ENCODE peak calls at places on chromosomes 6 and 20, in ten cellular contexts. One of them, this sample, is unnamed.
A peak's percentile ranks its signal among the peaks of the same experiment; 100 is the strongest.

GRCh38 chr20:48794360-48794759 is 33.4 kb downstream of the PREX1 start:
- DNase-seq in IMR-90: no peak
- DNase-seq in body of pancreas: no peak
- DNase-seq in tibial artery: no peak
- DNase-seq in CD8-positive, alpha-beta T cell: no peak
- DNase-seq in neural progenitor cell: peak; percentile 85
- DNase-seq in aorta: peak; percentile 70
- DNase-seq in hepatocyte: no peak
- DNase-seq in thoracic aorta: no peak
- DNase-seq in GM23338: peak; percentile 72
- DNase-seq in this sample: peak; percentile 71

GRCh38 chr20:33999025-33999629 is 5.4 kb downstream of the RALY start:
- DNase-seq in IMR-90: peak; percentile 73
- DNase-seq in body of pancreas: no peak
- DNase-seq in tibial artery: no peak
- DNase-seq in CD8-positive, alpha-beta T cell: no peak
- DNase-seq in neural progenitor cell: no peak
- DNase-seq in aorta: no peak
- DNase-seq in hepatocyte: no peak
- DNase-seq in thoracic aorta: no peak
- DNase-seq in GM23338: no peak
- DNase-seq in this sample: no peak

GRCh38 chr6:132513821-132514545 is 1.1 kb upstream of the STX7 start:
- DNase-seq in IMR-90: no peak
- DNase-seq in body of pancreas: no peak
- DNase-seq in tibial artery: no peak
- DNase-seq in CD8-positive, alpha-beta T cell: no peak
- DNase-seq in neural progenitor cell: no peak
- DNase-seq in aorta: no peak
- DNase-seq in hepatocyte: no peak
- DNase-seq in thoracic aorta: no peak
- DNase-seq in GM23338: no peak
- DNase-seq in this sample: no peak

GRCh38 chr6:31272856-31273626 is 1.1 kb upstream of the HLA-C start:
- DNase-seq in IMR-90: no peak
- DNase-seq in body of pancreas: no peak
- DNase-seq in tibial artery: no peak
- DNase-seq in CD8-positive, alpha-beta T cell: no peak
- DNase-seq in neural progenitor cell: peak; percentile 22
- DNase-seq in aorta: no peak
- DNase-seq in hepatocyte: no peak
- DNase-seq in thoracic aorta: no peak
- DNase-seq in GM23338: peak; percentile 8
- DNase-seq in this sample: no peak

GRCh38 chr6:134675110-134676038 is 274.5 kb downstream of the ALDH8A1 start:
- DNase-seq in IMR-90: no peak
- DNase-seq in body of pancreas: no peak
- DNase-seq in tibial artery: no peak
- DNase-seq in CD8-positive, alpha-beta T cell: no peak
- DNase-seq in neural progenitor cell: no peak
- DNase-seq in aorta: no peak
- DNase-seq in hepatocyte: no peak
- DNase-seq in thoracic aorta: no peak
- DNase-seq in GM23338: peak; percentile 26
- DNase-seq in this sample: no peak

GRCh38 chr20:41137412-41138216 is at the start of gene PLCG1:
- DNase-seq in IMR-90: peak; percentile 63
- DNase-seq in body of pancreas: peak; percentile 78
- DNase-seq in tibial artery: peak; percentile 81
- DNase-seq in CD8-positive, alpha-beta T cell: peak; percentile 54
- DNase-seq in neural progenitor cell: peak; percentile 93
- DNase-seq in aorta: peak; percentile 93
- DNase-seq in hepatocyte: peak; percentile 93
- DNase-seq in thoracic aorta: peak; percentile 38
- DNase-seq in GM23338: peak; percentile 91
- DNase-seq in this sample: peak; percentile 94

GRCh38 chr6:159693894-159694545 is 979 bp upstream of the SOD2 start:
- DNase-seq in IMR-90: peak; percentile 36
- DNase-seq in body of pancreas: peak; percentile 54
- DNase-seq in tibial artery: peak; percentile 50
- DNase-seq in CD8-positive, alpha-beta T cell: peak; percentile 15
- DNase-seq in neural progenitor cell: no peak
- DNase-seq in aorta: no peak
- DNase-seq in hepatocyte: peak; percentile 58
- DNase-seq in thoracic aorta: no peak
- DNase-seq in GM23338: peak; percentile 42
- DNase-seq in this sample: no peak

GRCh38 chr6:22848121-22848520 is 278.8 kb downstream of the HDGFL1 start:
- DNase-seq in IMR-90: no peak
- DNase-seq in body of pancreas: no peak
- DNase-seq in tibial artery: no peak
- DNase-seq in CD8-positive, alpha-beta T cell: no peak
- DNase-seq in neural progenitor cell: no peak
- DNase-seq in aorta: no peak
- DNase-seq in hepatocyte: no peak
- DNase-seq in thoracic aorta: no peak
- DNase-seq in GM23338: no peak
- DNase-seq in this sample: no peak

GRCh38 chr6:26271640-26272090 is 93.3 kb upstream of the BTN3A2 start:
- DNase-seq in IMR-90: no peak
- DNase-seq in body of pancreas: no peak
- DNase-seq in tibial artery: no peak
- DNase-seq in CD8-positive, alpha-beta T cell: no peak
- DNase-seq in neural progenitor cell: no peak
- DNase-seq in aorta: no peak
- DNase-seq in hepatocyte: no peak
- DNase-seq in thoracic aorta: no peak
- DNase-seq in GM23338: no peak
- DNase-seq in this sample: no peak

GRCh38 chr6:26275663-26276062 is 89.3 kb upstream of the BTN3A2 start:
- DNase-seq in IMR-90: no peak
- DNase-seq in body of pancreas: no peak
- DNase-seq in tibial artery: no peak
- DNase-seq in CD8-positive, alpha-beta T cell: no peak
- DNase-seq in neural progenitor cell: no peak
- DNase-seq in aorta: no peak
- DNase-seq in hepatocyte: no peak
- DNase-seq in thoracic aorta: no peak
- DNase-seq in GM23338: no peak
- DNase-seq in this sample: no peak

GRCh38 chr6:26272171-26272631 is 92.8 kb upstream of the BTN3A2 start:
- DNase-seq in IMR-90: no peak
- DNase-seq in body of pancreas: no peak
- DNase-seq in tibial artery: no peak
- DNase-seq in CD8-positive, alpha-beta T cell: peak; percentile 22
- DNase-seq in neural progenitor cell: peak; percentile 74
- DNase-seq in aorta: peak; percentile 85
- DNase-seq in hepatocyte: peak; percentile 73
- DNase-seq in thoracic aorta: no peak
- DNase-seq in GM23338: peak; percentile 77
- DNase-seq in this sample: peak; percentile 94

GRCh38 chr6:26270903-26271639 is 93.9 kb upstream of the BTN3A2 start:
- DNase-seq in IMR-90: peak; percentile 90
- DNase-seq in body of pancreas: no peak
- DNase-seq in tibial artery: peak; percentile 77
- DNase-seq in CD8-positive, alpha-beta T cell: peak; percentile 68
- DNase-seq in neural progenitor cell: peak; percentile 93
- DNase-seq in aorta: peak; percentile 79
- DNase-seq in hepatocyte: peak; percentile 89
- DNase-seq in thoracic aorta: no peak
- DNase-seq in GM23338: peak; percentile 97
- DNase-seq in this sample: peak; percentile 87

DNA sequence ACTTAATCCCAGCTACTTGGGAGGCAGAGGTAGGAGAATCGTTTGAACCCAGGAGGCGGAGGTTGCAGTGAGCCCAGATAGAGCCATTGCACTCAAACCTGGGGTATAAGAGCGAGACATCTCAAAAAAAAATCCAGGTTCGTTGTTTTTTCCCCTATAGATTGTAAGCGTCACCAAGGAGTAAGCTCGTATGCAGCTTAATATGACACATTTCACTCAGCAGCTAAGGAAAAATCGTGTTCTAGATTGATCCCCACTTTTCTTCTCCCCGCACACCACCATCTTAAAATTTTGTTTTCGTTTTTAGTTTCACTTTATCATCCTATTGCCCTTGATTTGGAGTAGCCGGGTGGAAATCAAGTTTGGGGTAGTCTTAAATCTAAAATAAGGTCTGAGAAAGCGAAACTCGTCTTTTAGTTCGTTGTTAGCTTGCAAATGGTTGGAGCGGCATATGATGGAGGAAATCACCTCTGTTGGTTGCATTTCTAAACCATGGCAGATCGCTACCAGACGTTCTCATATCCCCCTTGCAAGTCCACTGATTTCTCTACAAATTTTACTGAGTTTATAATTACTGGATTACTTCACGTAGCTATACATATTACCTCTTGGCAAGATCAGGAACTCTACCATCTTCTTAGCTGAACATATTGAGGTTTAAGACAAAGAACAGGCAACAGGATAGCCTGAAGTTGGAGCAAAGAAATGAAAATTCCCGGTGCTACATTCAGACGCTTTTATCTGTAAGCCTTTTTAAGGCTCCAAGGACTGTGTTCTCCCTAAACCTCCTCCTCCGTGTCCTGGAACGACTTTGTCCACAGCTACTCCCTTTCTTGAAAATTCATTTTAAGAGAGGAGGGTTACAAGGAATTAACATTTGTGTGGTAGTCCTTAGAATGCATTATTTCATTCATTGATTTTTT is 91.1 kb upstream of the BTN3A2 start:
- DNase-seq in IMR-90: peak; percentile 42
- DNase-seq in body of pancreas: no peak
- DNase-seq in tibial artery: no peak
- DNase-seq in CD8-positive, alpha-beta T cell: no peak
- DNase-seq in neural progenitor cell: no peak
- DNase-seq in aorta: no peak
- DNase-seq in hepatocyte: no peak
- DNase-seq in thoracic aorta: no peak
- DNase-seq in GM23338: no peak
- DNase-seq in this sample: no peak
- H3K27ac ChIP-seq in IMR-90: peak overlapping the region; percentile 75
- H3K27ac ChIP-seq in body of pancreas: peak overlapping the region; percentile 72
- H3K27ac ChIP-seq in tibial artery: peak overlapping the region; percentile 86
- H3K27ac ChIP-seq in CD8-positive, alpha-beta T cell: peak overlapping the region; percentile 80
- H3K27ac ChIP-seq in neural progenitor cell: peak overlapping the region; percentile 55
- H3K27ac ChIP-seq in aorta: peak overlapping the region; percentile 93
- H3K27ac ChIP-seq in hepatocyte: peak overlapping the region; percentile 95
- H3K27ac ChIP-seq in thoracic aorta: peak overlapping the region; percentile 95
- H3K27ac ChIP-seq in GM23338: peak overlapping the region; percentile 86
- H3K27ac ChIP-seq in this sample: peak overlapping the region; percentile 99

GRCh38 chr6:116399287-116399686 is 28.5 kb downstream of the DSE start:
- DNase-seq in IMR-90: no peak
- DNase-seq in body of pancreas: no peak
- DNase-seq in tibial artery: peak; percentile 45
- DNase-seq in CD8-positive, alpha-beta T cell: no peak
- DNase-seq in neural progenitor cell: no peak
- DNase-seq in aorta: no peak
- DNase-seq in hepatocyte: no peak
- DNase-seq in thoracic aorta: no peak
- DNase-seq in GM23338: no peak
- DNase-seq in this sample: no peak

GRCh38 chr6:116397960-116398359 is 27.2 kb downstream of the DSE start:
- DNase-seq in IMR-90: peak; percentile 67
- DNase-seq in body of pancreas: no peak
- DNase-seq in tibial artery: no peak
- DNase-seq in CD8-positive, alpha-beta T cell: no peak
- DNase-seq in neural progenitor cell: no peak
- DNase-seq in aorta: no peak
- DNase-seq in hepatocyte: no peak
- DNase-seq in thoracic aorta: no peak
- DNase-seq in GM23338: no peak
- DNase-seq in this sample: no peak

GRCh38 chr6:116400376-116400775 is 29.6 kb downstream of the DSE start:
- DNase-seq in IMR-90: no peak
- DNase-seq in body of pancreas: no peak
- DNase-seq in tibial artery: no peak
- DNase-seq in CD8-positive, alpha-beta T cell: no peak
- DNase-seq in neural progenitor cell: no peak
- DNase-seq in aorta: no peak
- DNase-seq in hepatocyte: no peak
- DNase-seq in thoracic aorta: no peak
- DNase-seq in GM23338: no peak
- DNase-seq in this sample: no peak

GRCh38 chr6:116396451-116396850 is 25.7 kb downstream of the DSE start:
- DNase-seq in IMR-90: no peak
- DNase-seq in body of pancreas: no peak
- DNase-seq in tibial artery: no peak
- DNase-seq in CD8-positive, alpha-beta T cell: no peak
- DNase-seq in neural progenitor cell: no peak
- DNase-seq in aorta: no peak
- DNase-seq in hepatocyte: no peak
- DNase-seq in thoracic aorta: no peak
- DNase-seq in GM23338: no peak
- DNase-seq in this sample: no peak

GRCh38 chr6:116398366-116399005 is 27.7 kb downstream of the DSE start:
- DNase-seq in IMR-90: peak; percentile 72
- DNase-seq in body of pancreas: no peak
- DNase-seq in tibial artery: no peak
- DNase-seq in CD8-positive, alpha-beta T cell: no peak
- DNase-seq in neural progenitor cell: no peak
- DNase-seq in aorta: no peak
- DNase-seq in hepatocyte: no peak
- DNase-seq in thoracic aorta: no peak
- DNase-seq in GM23338: no peak
- DNase-seq in this sample: no peak
- H3K27ac ChIP-seq in IMR-90: peak overlapping the region; percentile 75
- H3K27ac ChIP-seq in body of pancreas: no peak overlapping the region
- H3K27ac ChIP-seq in tibial artery: peak overlapping the region; percentile 60
- H3K27ac ChIP-seq in CD8-positive, alpha-beta T cell: no peak overlapping the region
- H3K27ac ChIP-seq in neural progenitor cell: no peak overlapping the region
- H3K27ac ChIP-seq in aorta: no peak overlapping the region
- H3K27ac ChIP-seq in hepatocyte: peak overlapping the region; percentile 47
- H3K27ac ChIP-seq in thoracic aorta: peak overlapping the region; percentile 42
- H3K27ac ChIP-seq in GM23338: no peak overlapping the region
- H3K27ac ChIP-seq in this sample: peak overlapping the region; percentile 29

DNA sequence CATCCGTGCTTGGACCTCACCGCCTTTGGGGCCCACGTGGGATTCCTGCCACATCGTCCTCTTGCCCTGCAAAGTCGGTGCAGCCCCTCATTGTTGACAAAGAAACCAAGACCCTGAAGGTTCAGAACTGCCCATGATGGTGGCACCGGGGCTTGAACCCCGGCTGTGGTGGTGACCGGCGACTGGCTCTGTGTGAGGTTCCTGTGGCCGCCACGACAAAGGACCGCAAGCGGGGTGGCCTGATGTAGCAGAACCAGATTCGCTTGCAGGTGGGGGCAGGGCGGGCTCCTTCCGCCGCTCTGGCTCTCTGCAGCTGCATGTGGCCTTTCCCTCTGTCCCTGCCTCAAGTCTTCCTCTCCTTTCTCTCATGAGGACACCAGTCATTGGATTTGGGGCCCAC is 28.7 kb downstream of the SLCO4A1 start:
- DNase-seq in IMR-90: no peak
- DNase-seq in body of pancreas: no peak
- DNase-seq in tibial artery: no peak
- DNase-seq in CD8-positive, alpha-beta T cell: no peak
- DNase-seq in neural progenitor cell: no peak
- DNase-seq in aorta: no peak
- DNase-seq in hepatocyte: no peak
- DNase-seq in thoracic aorta: no peak
- DNase-seq in GM23338: no peak
- DNase-seq in this sample: no peak
- H3K27ac ChIP-seq in IMR-90: no peak overlapping the region
- H3K27ac ChIP-seq in body of pancreas: no peak overlapping the region
- H3K27ac ChIP-seq in tibial artery: no peak overlapping the region
- H3K27ac ChIP-seq in CD8-positive, alpha-beta T cell: no peak overlapping the region
- H3K27ac ChIP-seq in neural progenitor cell: no peak overlapping the region
- H3K27ac ChIP-seq in aorta: no peak overlapping the region
- H3K27ac ChIP-seq in hepatocyte: no peak overlapping the region
- H3K27ac ChIP-seq in thoracic aorta: no peak overlapping the region
- H3K27ac ChIP-seq in GM23338: no peak overlapping the region
- H3K27ac ChIP-seq in this sample: no peak overlapping the region

GRCh38 chr20:10074513-10074912 is 39.7 kb downstream of the ANKEF1 start:
- DNase-seq in IMR-90: peak; percentile 90
- DNase-seq in body of pancreas: no peak
- DNase-seq in tibial artery: peak; percentile 63
- DNase-seq in CD8-positive, alpha-beta T cell: no peak
- DNase-seq in neural progenitor cell: no peak
- DNase-seq in aorta: no peak
- DNase-seq in hepatocyte: peak; percentile 12
- DNase-seq in thoracic aorta: peak; percentile 4
- DNase-seq in GM23338: no peak
- DNase-seq in this sample: no peak
- H3K27ac ChIP-seq in IMR-90: no peak overlapping the region
- H3K27ac ChIP-seq in body of pancreas: no peak overlapping the region
- H3K27ac ChIP-seq in tibial artery: no peak overlapping the region
- H3K27ac ChIP-seq in CD8-positive, alpha-beta T cell: no peak overlapping the region
- H3K27ac ChIP-seq in neural progenitor cell: no peak overlapping the region
- H3K27ac ChIP-seq in aorta: no peak overlapping the region
- H3K27ac ChIP-seq in hepatocyte: no peak overlapping the region
- H3K27ac ChIP-seq in thoracic aorta: no peak overlapping the region
- H3K27ac ChIP-seq in GM23338: no peak overlapping the region
- H3K27ac ChIP-seq in this sample: no peak overlapping the region